ENCODE peak calls at places on chromosomes 16 and 17, in ten cellular contexts. V is stomach, X is HFFc6, Q is Calu3, F is fibroblast of mammary gland, R is neural progenitor cell, Y is HFF-Myc, W is psoas muscle, K is cardiac fibroblast, P is right atrium auricular region. S is an unnamed sample.
A peak's percentile ranks its signal among the peaks of the same experiment; 100 is the strongest.

GRCh38 chr16:228151-228855 is 946 bp downstream of the LUC7L start:
- DNase-seq in V (no peak), X (no peak), Q (no peak), F (no peak), R (no peak), Y (no peak), W (no peak), K (peak; percentile 19), P (no peak), S (no peak)

GRCh38 chr16:27852116-27852515 is 211.4 kb downstream of the GSG1L start:
- DNase-seq in V (no peak), X (no peak), Q (no peak), F (no peak), R (no peak), Y (no peak), W (no peak), K (no peak), P (no peak), S (no peak)

GRCh38 chr17:78329263-78330059 is 30.4 kb downstream of the SOCS3 start:
- DNase-seq in V (no peak), X (peak; percentile 85), Q (peak; percentile 72), F (peak; percentile 83), R (no peak), Y (no peak), W (no peak), K (peak; percentile 64), P (peak; percentile 77), S (no peak)

GRCh38 chr17:50183439-50184001 is 17.7 kb downstream of the SGCA start:
- DNase-seq in V (no peak), X (no peak), Q (no peak), F (peak; percentile 63), R (no peak), Y (no peak), W (peak; percentile 9), K (peak; percentile 54), P (no peak), S (no peak)

GRCh38 chr17:81494984-81495383 is 17.6 kb downstream of the ACTG1 start:
- DNase-seq in V (no peak), X (no peak), Q (peak; percentile 37), F (no peak), R (peak; percentile 10), Y (no peak), W (no peak), K (no peak), P (no peak), S (peak; percentile 50)

GRCh38 chr16:81752876-81753227 is 26.2 kb upstream of the PLCG2 start:
- DNase-seq in V (no peak), X (no peak), Q (no peak), F (no peak), R (no peak), Y (no peak), W (no peak), K (no peak), P (no peak), S (no peak)

GRCh38 chr17:44331249-44331760 is 6.7 kb upstream of the SLC25A39 start:
- DNase-seq in V (peak; percentile 80), X (peak; percentile 59), Q (peak; percentile 91), F (peak; percentile 73), R (peak; percentile 89), Y (peak; percentile 71), W (no peak), K (peak; percentile 77), P (peak; percentile 90), S (peak; percentile 75)

GRCh38 chr17:79761894-79762570 is 15.9 kb upstream of the CBX2 start:
- DNase-seq in V (no peak), X (no peak), Q (no peak), F (no peak), R (no peak), Y (no peak), W (no peak), K (no peak), P (no peak), S (no peak)

GRCh38 chr17:66727634-66728570 is 107.0 kb upstream of the CACNG5 start:
- DNase-seq in V (peak; percentile 52), X (peak; percentile 50), Q (peak; percentile 60), F (peak; percentile 45), R (peak; percentile 79), Y (no peak), W (peak; percentile 45), K (peak; percentile 63), P (no peak), S (peak; percentile 71)

GRCh38 chr17:28940675-28941074 is 10.6 kb downstream of the PHF12 start:
- DNase-seq in V (no peak), X (no peak), Q (no peak), F (no peak), R (peak; percentile 58), Y (no peak), W (peak; percentile 39), K (no peak), P (no peak), S (peak; percentile 65)

GRCh38 chr17:81731271-81731670 is 19.2 kb downstream of the SLC25A10 start:
- DNase-seq in V (no peak), X (peak; percentile 80), Q (no peak), F (no peak), R (no peak), Y (no peak), W (no peak), K (peak; percentile 34), P (no peak), S (no peak)

GRCh38 chr17:77366558-77367245 is 225.9 kb downstream of the SEC14L1 start:
- DNase-seq in V (no peak), X (no peak), Q (no peak), F (no peak), R (no peak), Y (no peak), W (peak; percentile 22), K (peak; percentile 52), P (no peak), S (peak; percentile 53)

GRCh38 chr17:13266596-13266995 is 248.8 kb upstream of the ELAC2 start:
- DNase-seq in V (no peak), X (peak; percentile 64), Q (no peak), F (peak; percentile 89), R (no peak), Y (peak; percentile 10), W (no peak), K (no peak), P (no peak), S (no peak)

GRCh38 chr17:70028397-70028796 is 46.6 kb upstream of the KCNJ16 start:
- DNase-seq in V (no peak), X (no peak), Q (no peak), F (no peak), R (no peak), Y (no peak), W (no peak), K (no peak), P (no peak), S (no peak)

GRCh38 chr17:83182620-83183063 is 103.2 kb downstream of the METRNL start:
- DNase-seq in V (no peak), X (no peak), Q (no peak), F (no peak), R (no peak), Y (no peak), W (peak; percentile 41), K (no peak), P (peak; percentile 79), S (no peak)

GRCh38 chr17:70446446-70446845 is 277.1 kb downstream of the KCNJ2 start:
- DNase-seq in V (no peak), X (no peak), Q (no peak), F (no peak), R (no peak), Y (no peak), W (no peak), K (no peak), P (no peak), S (no peak)

GRCh38 chr16:17529982-17530760 is 59.4 kb upstream of the XYLT1 start:
- DNase-seq in V (no peak), X (no peak), Q (no peak), F (no peak), R (no peak), Y (no peak), W (no peak), K (no peak), P (no peak), S (no peak)

GRCh38 chr17:15446036-15446435 is 21.4 kb downstream of the CDRT4 start:
- DNase-seq in V (no peak), X (no peak), Q (no peak), F (no peak), R (peak; percentile 44), Y (no peak), W (no peak), K (no peak), P (no peak), S (no peak)
- TF ChIP-seq CTCF in V (no peak), X (peak; percentile 48), Q (no peak), F (peak; percentile 18), R (peak; percentile 47), Y (peak; percentile 34), W (no peak), K (no peak), P (no peak), S (no peak)

GRCh38 chr17:59647288-59647687 is 27.6 kb downstream of the CLTC start:
- DNase-seq in V (no peak), X (no peak), Q (no peak), F (no peak), R (no peak), Y (no peak), W (no peak), K (no peak), P (no peak), S (no peak)
- TF ChIP-seq CTCF in V (no peak), X (no peak), Q (no peak), F (no peak), R (no peak), Y (no peak), W (no peak), K (no peak), P (no peak), S (no peak)

GRCh38 chr16:48538746-48539484 is 71.1 kb downstream of the N4BP1 start:
- DNase-seq in V (no peak), X (no peak), Q (peak; percentile 55), F (no peak), R (peak; percentile 31), Y (no peak), W (no peak), K (no peak), P (peak; percentile 57), S (no peak)
- TF ChIP-seq CTCF in V (peak; percentile 22), X (peak; percentile 35), Q (peak; percentile 76), F (peak; percentile 40), R (peak; percentile 51), Y (peak; percentile 40), W (no peak), K (peak; percentile 60), P (no peak), S (peak; percentile 14)

GRCh38 chr17:35554668-35555067 is 6.0 kb downstream of the SLFN14 start:
- DNase-seq in V (no peak), X (no peak), Q (no peak), F (no peak), R (no peak), Y (no peak), W (no peak), K (no peak), P (no peak), S (no peak)

GRCh38 chr17:35557353-35557752 is 3.3 kb downstream of the SLFN14 start:
- DNase-seq in V (no peak), X (no peak), Q (no peak), F (no peak), R (no peak), Y (no peak), W (no peak), K (no peak), P (no peak), S (no peak)

GRCh38 chr17:35559495-35559894 is 1.1 kb downstream of the SLFN14 start:
- DNase-seq in V (no peak), X (no peak), Q (no peak), F (no peak), R (no peak), Y (no peak), W (no peak), K (no peak), P (no peak), S (no peak)

GRCh38 chr17:35553310-35553709 is 7.3 kb downstream of the SLFN14 start:
- DNase-seq in V (no peak), X (no peak), Q (no peak), F (no peak), R (no peak), Y (no peak), W (no peak), K (no peak), P (no peak), S (no peak)

GRCh38 chr17:35555695-35556094 is 4.9 kb downstream of the SLFN14 start:
- DNase-seq in V (no peak), X (no peak), Q (no peak), F (no peak), R (no peak), Y (no peak), W (no peak), K (peak; percentile 4), P (no peak), S (no peak)
- TF ChIP-seq CTCF in V (no peak), X (peak; percentile 49), Q (no peak), F (peak; percentile 38), R (peak; percentile 13), Y (peak; percentile 21), W (peak; percentile 26), K (peak; percentile 14), P (no peak), S (no peak)